ENCODE peak calls at places on chromosomes 5 and 9, in seven cellular contexts. J, N, P, I, D, T and G are unnamed samples.
A peak's percentile ranks its signal among the peaks of the same experiment; 100 is the strongest.

GRCh38 chr9:134571326-134571871 is 70.2 kb upstream of the COL5A1 start:
- DNase-seq in I (no peak), N (no peak), P (no peak), D (no peak), T (no peak), J (no peak), G (no peak)

GRCh38 chr5:3600106-3600997 is 4.7 kb downstream of the IRX1 start:
- DNase-seq in P (no peak), D (peak; percentile 75), N (no peak), I (no peak), T (no peak), J (no peak), G (no peak)

GRCh38 chr5:173245319-173246134 is 10.5 kb upstream of the NKX2-5 start:
- DNase-seq in N (no peak), T (no peak), J (no peak), P (no peak), I (no peak), D (no peak), G (no peak)

GRCh38 chr5:87127956-87128687 is 139.6 kb upstream of the RASA1 start:
- DNase-seq in T (no peak), N (no peak), P (no peak), D (peak; percentile 64), I (no peak), J (no peak), G (peak; percentile 75)

GRCh38 chr5:150394103-150394502 is 18.6 kb downstream of the CD74 start:
- DNase-seq in J (no peak), T (no peak), N (peak; percentile 42), D (peak; percentile 9), P (no peak), I (no peak), G (peak; percentile 36)

GRCh38 chr5:150077060-150077459 is 9.3 kb downstream of the CSF1R start:
- DNase-seq in J (no peak), P (no peak), T (no peak), I (no peak), N (no peak), D (no peak), G (no peak)

GRCh38 chr5:141714542-141715303 is 32.7 kb upstream of the ARAP3 start:
- DNase-seq in N (no peak), T (no peak), P (peak; percentile 44), D (peak; percentile 21), I (no peak), J (no peak), G (peak; percentile 79)

GRCh38 chr9:111094433-111095421 is 56.5 kb upstream of the LPAR1 start:
- DNase-seq in D (peak; percentile 90), P (no peak), N (no peak), J (no peak), I (no peak), T (peak; percentile 20), G (peak; percentile 69)

GRCh38 chr5:80198399-80198798 is 57.4 kb downstream of the SERINC5 start:
- DNase-seq in J (no peak), P (no peak), T (no peak), I (no peak), N (no peak), D (no peak), G (no peak)

GRCh38 chr9:95513722-95514121 is 3.0 kb downstream of the PTCH1 start:
- DNase-seq in P (no peak), D (no peak), J (no peak), T (no peak), N (no peak), I (no peak), G (no peak)

GRCh38 chr5:80128129-80128528 is 93.0 kb downstream of the THBS4 start:
- DNase-seq in T (no peak), P (no peak), J (no peak), N (no peak), I (no peak), D (no peak), G (no peak)

GRCh38 chr9:136740971-136741884 is 1.5 kb downstream of the LCN10 start:
- DNase-seq in I (no peak), J (no peak), T (no peak), P (no peak), N (no peak), D (peak; percentile 43), G (no peak)

GRCh38 chr5:136222575-136223235 is 29.7 kb upstream of the SMIM32 start:
- DNase-seq in N (no peak), D (peak; percentile 19), J (no peak), P (no peak), I (no peak), T (no peak), G (peak; percentile 13)

GRCh38 chr9:130965680-130966079 is 26.6 kb upstream of the FIBCD1 start:
- DNase-seq in N (no peak), D (no peak), J (no peak), T (no peak), P (no peak), I (no peak), G (no peak)

GRCh38 chr5:37248387-37248969 is 698 bp downstream of the CPLANE1 start:
- DNase-seq in D (peak; percentile 56), N (no peak), P (no peak), I (no peak), T (peak; percentile 18), J (no peak), G (peak; percentile 19)

GRCh38 chr9:136705564-136705963 is 6.8 kb upstream of the DIPK1B start:
- DNase-seq in T (no peak), N (no peak), I (no peak), D (no peak), J (no peak), P (no peak), G (no peak)

GRCh38 chr5:180352116-180352975 is 790 bp downstream of the GFPT2 start:
- DNase-seq in T (peak; percentile 40), N (peak; percentile 8), J (no peak), P (no peak), D (peak; percentile 71), I (no peak), G (no peak)